ENCODE peak calls at places on chromosome 7, in nine cellular contexts. L is CD8-positive, alpha-beta T cell; Y is cardiac fibroblast; O is HFF-Myc; S is right atrium auricular region; M is spleen; V is A549; H is GM06990; E is dorsolateral prefrontal cortex. A is an unnamed sample.

GRCh38 chr7:148963583-148964509 is 64.5 kb downstream of the PDIA4 start:
- DNase-seq in M (no peak), H (no peak), L (no peak), O (no peak), E (no peak), Y (peak; percentile 18), V (peak; percentile 63), S (no peak), A (no peak)

GRCh38 chr7:33392143-33392542 is 262.8 kb downstream of the BBS9 start:
- DNase-seq in H (no peak), M (no peak), S (no peak), O (no peak), Y (no peak), V (no peak), L (no peak), E (no peak), A (no peak)

GRCh38 chr7:18474944-18475343 is 20.6 kb upstream of the HDAC9 start:
- DNase-seq in V (no peak), S (no peak), Y (no peak), H (no peak), L (no peak), E (no peak), O (no peak), M (no peak), A (no peak)

GRCh38 chr7:133514551-133514950 is 261.7 kb downstream of the EXOC4 start:
- DNase-seq in V (no peak), E (no peak), M (no peak), Y (no peak), S (no peak), H (no peak), O (no peak), L (no peak), A (no peak)

GRCh38 chr7:19413444-19413965 is 268.3 kb upstream of the FERD3L start:
- DNase-seq in V (no peak), M (no peak), S (no peak), E (no peak), Y (no peak), O (no peak), L (no peak), H (no peak), A (no peak)

GRCh38 chr7:137999496-138000080 is 2.3 kb downstream of the CREB3L2 start:
- DNase-seq in E (no peak), Y (peak; percentile 47), H (no peak), V (no peak), L (no peak), M (no peak), O (no peak), S (no peak), A (no peak)

GRCh38 chr7:38773430-38773829 is 135.6 kb downstream of the VPS41 start:
- DNase-seq in L (no peak), S (no peak), M (no peak), H (no peak), O (no peak), Y (no peak), E (no peak), V (no peak), A (no peak)

GRCh38 chr7:5667391-5667790 is 114.1 kb downstream of the RNF216 start:
- DNase-seq in O (no peak), L (no peak), E (no peak), S (no peak), H (no peak), V (no peak), Y (no peak), M (no peak), A (no peak)

GRCh38 chr7:96636979-96637378 is 72.7 kb downstream of the SEM1 start:
- DNase-seq in H (no peak), E (no peak), L (no peak), S (no peak), O (no peak), M (no peak), V (no peak), Y (peak; percentile 1), A (no peak)

GRCh38 chr7:147903871-147904576 is 686.5 kb upstream of the C7orf33 start:
- DNase-seq in S (no peak), M (no peak), O (no peak), V (no peak), E (no peak), H (no peak), Y (no peak), L (no peak), A (no peak)

GRCh38 chr7:55387062-55387965 is 22.2 kb downstream of the LANCL2 start:
- DNase-seq in L (no peak), S (no peak), H (no peak), E (no peak), M (no peak), Y (peak; percentile 45), O (no peak), V (peak; percentile 44), A (no peak)

GRCh38 chr7:133230591-133231194 is 22.2 kb upstream of the EXOC4 start:
- DNase-seq in L (no peak), V (peak; percentile 57), Y (peak; percentile 76), O (peak; percentile 52), E (peak; percentile 14), H (no peak), M (no peak), S (peak; percentile 68), A (peak; percentile 53)

GRCh38 chr7:102426268-102427031 is 6.9 kb upstream of the ORAI2 start:
- DNase-seq in H (peak; percentile 80), O (no peak), E (no peak), V (no peak), M (peak; percentile 94), L (peak; percentile 72), Y (no peak), S (no peak), A (no peak)
- H3K4me3 ChIP-seq in H (peak overlapping the region; percentile 52), O (no peak overlapping the region), E (peak overlapping the region; percentile 10), V (no peak overlapping the region), M (peak overlapping the region; percentile 16), L (peak overlapping the region; percentile 34), Y (no peak overlapping the region), S (no peak overlapping the region), A (no peak overlapping the region)

DNA sequence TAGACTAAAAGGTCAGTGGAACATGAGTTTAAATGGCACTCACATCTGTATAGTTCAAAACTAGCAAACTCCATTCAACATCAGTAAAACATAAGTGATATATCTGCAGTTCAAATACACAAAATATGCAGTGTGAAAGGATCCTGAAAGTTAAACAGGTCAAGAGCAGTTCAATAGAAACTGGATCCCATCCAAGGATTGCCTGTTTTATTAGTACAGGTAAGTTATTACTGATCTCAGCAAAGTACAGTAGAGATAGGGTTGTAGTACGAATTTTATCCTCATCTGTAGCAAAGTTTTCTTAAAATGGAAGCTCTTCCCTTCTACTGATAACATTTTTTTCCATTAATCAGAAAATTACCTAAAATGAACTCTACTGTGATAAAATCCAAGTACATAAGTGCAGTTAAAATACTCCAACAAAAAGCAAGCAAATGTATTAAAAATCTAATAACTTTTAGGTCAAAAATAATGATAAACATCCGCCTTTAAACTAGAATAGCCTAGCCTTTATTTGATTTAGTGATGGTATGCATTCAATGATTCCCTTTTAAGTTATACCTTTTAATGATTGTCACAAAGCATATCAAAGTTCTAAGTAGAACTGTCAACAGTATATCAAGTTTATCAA is 2.2 kb downstream of the ZNF800 start:
- DNase-seq in M (no peak), Y (no peak), E (no peak), O (no peak), L (no peak), S (no peak), V (no peak), H (no peak), A (no peak)
- H3K4me3 ChIP-seq in M (no peak overlapping the region), Y (no peak overlapping the region), E (no peak overlapping the region), O (peak overlapping the region; percentile 15), L (no peak overlapping the region), S (no peak overlapping the region), V (no peak overlapping the region), H (peak overlapping the region; percentile 22), A (no peak overlapping the region)

DNA sequence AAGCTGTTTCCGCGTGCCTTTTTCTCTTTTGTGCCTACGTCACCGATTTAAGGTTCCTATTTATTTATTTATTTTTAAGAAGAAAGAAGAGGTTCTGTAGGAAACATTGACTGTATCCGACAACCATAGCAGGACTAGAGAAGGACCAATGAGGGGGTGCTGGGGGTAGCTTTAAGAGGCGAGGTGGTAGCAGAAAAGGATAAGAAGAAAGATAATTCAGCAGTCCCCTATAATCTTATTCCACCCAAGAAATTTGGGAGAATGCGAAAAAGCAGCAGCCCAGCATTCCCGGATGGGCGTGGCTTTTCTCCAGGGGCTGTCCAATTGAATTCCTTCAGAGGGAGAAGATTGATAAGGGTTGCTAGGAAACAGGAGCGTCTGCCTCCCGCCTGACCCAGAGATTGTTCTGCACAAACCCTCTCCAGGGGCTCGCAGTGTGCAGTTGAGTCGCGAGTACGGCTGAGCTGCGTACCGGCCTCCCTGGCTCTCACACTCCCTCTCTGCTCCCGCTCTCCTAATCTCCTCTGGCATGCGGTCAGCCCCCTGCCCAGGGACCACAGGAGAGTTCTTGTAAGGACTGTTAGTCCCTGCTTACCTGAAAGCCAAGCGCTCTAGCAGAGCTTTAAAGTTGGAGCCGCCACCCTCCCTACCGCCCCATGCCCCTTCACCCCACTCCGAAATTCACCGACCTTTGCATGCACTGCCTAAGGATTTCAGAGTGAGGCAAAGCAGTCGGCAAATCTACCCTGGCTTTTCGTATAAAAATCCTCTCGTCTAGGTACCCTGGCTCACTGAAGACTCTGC is at the start of gene GRM3:
- DNase-seq in Y (no peak), E (peak; percentile 84), M (no peak), H (no peak), S (no peak), L (no peak), V (no peak), O (no peak), A (peak; percentile 77)
- H3K4me3 ChIP-seq in Y (no peak within 1 kb of the TSS), E (peak within 1 kb of the TSS; percentile 73), M (peak within 1 kb of the TSS; percentile 19), H (no peak within 1 kb of the TSS), S (peak within 1 kb of the TSS; percentile 39), L (no peak within 1 kb of the TSS), V (peak within 1 kb of the TSS; percentile 23), O (no peak within 1 kb of the TSS), A (peak within 1 kb of the TSS; percentile 41)

DNA sequence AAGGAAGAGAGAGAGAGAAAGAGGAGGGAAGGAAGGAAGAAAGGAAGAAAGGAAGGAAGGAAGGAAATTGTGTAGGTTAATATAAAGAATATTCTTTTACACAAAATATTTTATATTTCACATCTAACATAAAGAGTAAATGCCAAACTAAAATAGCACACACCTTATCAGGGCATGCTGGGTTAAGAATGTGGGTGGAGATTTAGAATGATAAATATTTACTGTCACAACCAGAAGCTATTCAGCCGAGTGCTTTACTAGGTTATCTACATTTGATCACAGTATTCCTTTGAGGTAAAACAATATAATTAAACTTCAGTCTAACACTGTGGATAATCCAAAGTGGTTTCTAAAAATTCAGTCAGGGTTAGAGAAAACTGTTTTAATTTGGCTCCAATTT is 103.3 kb downstream of the SEMA3A start:
- DNase-seq in S (no peak), O (no peak), Y (no peak), M (no peak), E (no peak), L (no peak), H (no peak), V (peak; percentile 18), A (no peak)
- H3K4me3 ChIP-seq in S (no peak overlapping the region), O (no peak overlapping the region), Y (no peak overlapping the region), M (no peak overlapping the region), E (no peak overlapping the region), L (peak overlapping the region; percentile 25), H (no peak overlapping the region), V (peak overlapping the region; percentile 1), A (no peak overlapping the region)

DNA sequence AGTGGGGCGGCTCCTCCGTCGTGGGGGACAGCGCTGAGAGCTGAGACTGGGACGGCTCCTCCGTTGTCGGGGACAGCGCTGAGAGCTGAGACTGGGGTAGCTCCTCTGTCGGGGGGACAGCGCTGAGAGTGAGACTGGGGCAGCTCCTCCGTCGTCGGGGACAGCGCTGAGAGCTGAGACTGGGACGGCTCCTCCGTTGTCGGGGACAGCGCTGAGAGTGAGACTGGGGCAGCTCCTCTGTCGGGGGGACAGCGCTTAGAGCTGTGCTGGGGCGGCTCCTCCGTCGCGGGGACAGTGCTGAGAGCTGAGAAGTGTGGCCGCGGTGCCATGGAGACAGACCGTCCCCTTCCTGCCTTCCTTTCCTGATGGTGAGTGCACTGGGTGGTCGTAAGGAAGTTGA is 136.4 kb downstream of the DYNC2I1 start:
- DNase-seq in S (no peak), V (no peak), M (no peak), Y (no peak), L (no peak), H (no peak), O (no peak), E (no peak), A (peak; percentile 62)
- H3K4me3 ChIP-seq in S (no peak overlapping the region), V (no peak overlapping the region), M (no peak overlapping the region), Y (no peak overlapping the region), L (no peak overlapping the region), H (no peak overlapping the region), O (no peak overlapping the region), E (no peak overlapping the region), A (no peak overlapping the region)

A was measured in H7.